ENCODE peak calls at places on chromosomes 1 and 21, in eight cellular contexts. O, S, E, P, B, Y, F and I are unnamed samples.

GRCh38 chr21:43816611-43817071 is 27.3 kb downstream of the RRP1 start:
- DNase-seq in P (no peak), S (no peak), O (no peak), F (no peak), E (no peak), Y (no peak), B (no peak), I (no peak)

GRCh38 chr1:47705517-47706130 is 267.8 kb downstream of the FOXD2 start:
- DNase-seq in S (no peak), E (no peak), P (no peak), Y (no peak), B (no peak), F (no peak), O (no peak), I (no peak)

GRCh38 chr1:163866539-163866938 is 544.8 kb downstream of the NUF2 start:
- DNase-seq in E (no peak), P (peak; percentile 62), O (no peak), S (no peak), B (no peak), F (no peak), Y (no peak), I (no peak)

GRCh38 chr1:160777486-160778089 is 18.4 kb upstream of the LY9 start:
- DNase-seq in B (no peak), S (no peak), F (no peak), O (peak; percentile 61), P (no peak), Y (no peak), E (no peak), I (peak; percentile 44)

GRCh38 chr1:63674238-63674864 is 81.1 kb downstream of the PGM1 start:
- DNase-seq in E (peak; percentile 84), Y (peak; percentile 76), F (peak; percentile 80), P (no peak), O (no peak), S (peak; percentile 24), B (no peak), I (no peak)

GRCh38 chr1:192453360-192454045 is 122.1 kb upstream of the RGS1 start:
- DNase-seq in S (no peak), F (no peak), Y (no peak), E (no peak), O (no peak), B (no peak), P (no peak), I (no peak)

GRCh38 chr1:245363821-245364220 is 209.0 kb downstream of the KIF26B start:
- DNase-seq in F (no peak), B (no peak), Y (no peak), O (no peak), S (no peak), E (peak; percentile 28), P (no peak), I (no peak)

GRCh38 chr1:33327587-33328325 is 6.9 kb upstream of the A3GALT2 start:
- DNase-seq in F (no peak), Y (no peak), P (peak; percentile 96), O (no peak), B (peak; percentile 18), E (peak; percentile 83), S (no peak), I (no peak)

GRCh38 chr1:1081311-1082238 is 7.5 kb upstream of the RNF223 start:
- DNase-seq in E (peak; percentile 66), O (peak; percentile 2), B (no peak), P (no peak), Y (peak; percentile 72), S (no peak), F (no peak), I (no peak)

GRCh38 chr1:42240964-42241755 is 76.6 kb upstream of the GUCA2A start:
- DNase-seq in Y (no peak), O (no peak), B (no peak), F (no peak), P (no peak), S (no peak), E (no peak), I (no peak)

GRCh38 chr1:167878372-167879160 is 35.4 kb downstream of the ADCY10 start:
- DNase-seq in P (no peak), Y (no peak), O (no peak), B (no peak), E (no peak), F (no peak), S (no peak), I (no peak)

GRCh38 chr1:112991721-112992120 is 35.7 kb upstream of the SLC16A1 start:
- DNase-seq in E (no peak), Y (no peak), F (no peak), O (no peak), S (no peak), B (no peak), P (no peak), I (no peak)

GRCh38 chr1:25873120-25873519 is 2.4 kb downstream of the PAQR7 start:
- DNase-seq in P (no peak), S (no peak), Y (no peak), F (no peak), B (no peak), O (no peak), E (no peak), I (no peak)